ENCODE peak calls at places on chromosomes 7 and 10, in eight cellular contexts. Y is psoas muscle, I is esophagus squamous epithelium, N is left ventricle myocardium inferior, K is cardiac muscle cell, T is pancreas, A is kidney, U is WTC11. G is an unnamed sample.

GRCh38 chr10:77417359-77417758 is 220.2 kb downstream of the KCNMA1 start:
- DNase-seq in Y (no peak), I (no peak), N (no peak), K (no peak), T (no peak), A (no peak), U (no peak), G (no peak)

GRCh38 chr10:47295411-47295810 is 4.6 kb upstream of the GDF10 start:
- DNase-seq in Y (no peak), I (no peak), N (no peak), K (no peak), T (no peak), A (no peak), U (no peak), G (no peak)

GRCh38 chr10:110495731-110496552 is 1.8 kb upstream of the DUSP5 start:
- DNase-seq in Y (peak), I (no peak), N (peak), K (no peak), T (no peak), A (peak), U (peak), G (no peak)

GRCh38 chr10:490891-491571 is 198.4 kb downstream of the DIP2C start:
- DNase-seq in Y (peak), I (no peak), N (peak), K (peak), T (no peak), A (peak), U (no peak), G (no peak)

GRCh38 chr10:6279540-6280267 is 77.0 kb downstream of the PFKFB3 start:
- DNase-seq in Y (no peak), I (no peak), N (no peak), K (peak), T (peak), A (peak), U (peak), G (no peak)

GRCh38 chr10:127013251-127013656 is 108.0 kb downstream of the DOCK1 start:
- DNase-seq in Y (no peak), I (no peak), N (no peak), K (no peak), T (peak), A (no peak), U (no peak), G (no peak)

GRCh38 chr10:77104459-77104980 is 533.1 kb downstream of the KCNMA1 start:
- DNase-seq in Y (peak), I (no peak), N (peak), K (no peak), T (no peak), A (peak), U (no peak), G (no peak)

GRCh38 chr10:67697646-67698245 is 1.8 kb upstream of the CTNNA3 start:
- DNase-seq in Y (no peak), I (no peak), N (no peak), K (peak), T (no peak), A (no peak), U (no peak), G (no peak)

GRCh38 chr7:49255061-49255460 is 330.7 kb downstream of the CDC14C start:
- DNase-seq in Y (no peak), I (no peak), N (no peak), K (no peak), T (no peak), A (no peak), U (no peak), G (no peak)

GRCh38 chr10:69497235-69497561 is 45.9 kb downstream of the TSPAN15 start:
- DNase-seq in Y (no peak), I (no peak), N (no peak), K (no peak), T (no peak), A (no peak), U (no peak), G (no peak)

GRCh38 chr7:131604841-131605279 is 48.4 kb upstream of the PODXL start:
- DNase-seq in Y (no peak), I (no peak), N (no peak), K (no peak), T (no peak), A (no peak), U (no peak), G (no peak)

GRCh38 chr7:115368998-115369397 is 447.1 kb downstream of the MDFIC start:
- DNase-seq in Y (no peak), I (no peak), N (no peak), K (no peak), T (no peak), A (no peak), U (no peak), G (no peak)

GRCh38 chr7:103106336-103107070 is 31.6 kb downstream of the ARMC10 start:
- DNase-seq in Y (no peak), I (no peak), N (no peak), K (peak), T (no peak), A (peak), U (peak), G (no peak)

GRCh38 chr7:75687246-75688088 is 51.3 kb downstream of the HIP1 start:
- DNase-seq in Y (no peak), I (no peak), N (no peak), K (no peak), T (no peak), A (no peak), U (no peak), G (no peak)

DNA sequence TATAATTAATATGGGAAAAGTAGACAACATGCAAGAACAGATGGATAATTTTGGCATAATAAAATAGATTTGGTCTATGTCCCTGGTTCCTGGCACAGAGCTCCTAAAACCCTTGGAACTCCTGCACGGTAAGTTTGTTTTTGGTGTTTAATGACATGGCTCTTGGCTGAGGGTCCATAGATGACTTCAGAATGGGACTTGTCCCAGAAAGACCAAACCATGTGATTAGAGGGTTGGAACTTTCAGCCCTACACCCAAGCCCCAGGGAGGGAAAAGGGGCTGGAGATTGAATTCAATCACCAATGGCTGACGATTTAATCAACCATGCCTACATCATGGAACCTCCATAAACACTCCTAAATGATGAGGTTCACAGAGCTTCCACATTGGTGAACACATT is 12.6 kb upstream of the GSDME start:
- DNase-seq in Y (no peak), I (no peak), N (no peak), K (no peak), T (no peak), A (no peak), U (no peak), G (no peak)
- TF ChIP-seq CTCF in Y (no peak), I (no peak), N (no peak), K (no peak), T (no peak), A (no peak), U (no peak), G (no peak)

DNA sequence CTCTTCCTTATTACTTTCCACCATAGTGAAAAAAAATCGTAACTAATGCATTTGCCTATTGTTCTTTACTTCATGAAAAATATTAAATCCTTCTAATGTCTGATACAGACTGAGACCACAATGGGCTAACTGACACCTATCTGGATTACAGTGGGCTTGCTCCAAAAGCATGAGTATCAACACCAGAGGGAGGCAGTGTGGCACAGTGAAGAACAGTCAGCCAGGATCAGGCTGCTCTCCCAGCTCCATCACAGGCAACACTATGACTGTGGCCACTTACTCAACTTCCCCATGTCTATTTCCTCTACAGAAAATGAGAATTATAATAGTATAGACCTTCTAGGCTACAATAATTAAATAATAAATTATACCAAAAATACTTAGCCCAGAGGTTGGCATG is 97.2 kb downstream of the SLC25A13 start:
- DNase-seq in Y (no peak), I (no peak), N (no peak), K (no peak), T (no peak), A (no peak), U (peak), G (no peak)
- TF ChIP-seq CTCF in Y (peak), I (no peak), N (peak), K (peak), T (no peak), A (peak), U (no peak), G (peak)

GRCh38 chr10:111504376-111504775 is 427.5 kb downstream of the ADRA2A start:
- DNase-seq in Y (no peak), I (no peak), N (no peak), K (no peak), T (no peak), A (no peak), U (no peak), G (no peak)
- TF ChIP-seq CTCF in Y (no peak), I (no peak), N (no peak), K (no peak), T (no peak), A (no peak), U (no peak), G (no peak)

DNA sequence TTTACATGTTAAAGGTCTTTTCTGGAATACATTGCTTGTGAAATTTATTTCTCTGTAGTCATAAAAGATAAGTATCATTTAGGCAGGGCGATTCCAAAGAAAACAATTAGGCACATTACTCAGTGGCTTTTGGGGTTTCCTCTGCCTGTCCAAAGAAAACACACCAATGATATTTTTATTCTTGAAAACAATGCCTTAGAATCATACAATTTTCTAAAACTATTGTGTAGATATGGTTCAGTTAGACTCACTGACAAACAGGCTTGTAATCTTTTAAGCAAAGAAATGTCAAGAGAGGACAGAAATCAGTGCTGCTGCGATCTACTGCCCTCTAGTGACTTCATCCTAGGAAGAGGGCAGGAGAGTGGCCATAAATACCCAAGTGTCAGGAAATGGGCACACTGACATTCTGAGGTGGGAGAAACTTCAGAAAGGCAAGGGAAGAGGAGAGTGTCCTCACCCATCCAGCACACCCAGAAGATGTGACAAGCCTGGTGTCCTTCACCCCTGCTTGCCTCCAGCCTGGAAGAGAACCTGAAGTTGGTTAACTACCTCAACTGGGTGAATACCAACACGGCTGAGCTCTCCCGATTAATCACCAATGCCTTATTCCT is 120.5 kb downstream of the GALNT11 start:
- DNase-seq in Y (no peak), I (no peak), N (no peak), K (peak), T (no peak), A (no peak), U (no peak), G (no peak)
- TF ChIP-seq CTCF in Y (peak), I (peak), N (peak), K (peak), T (peak), A (peak), U (no peak), G (peak)

GRCh38 chr7:95479992-95480624 is 5.6 kb upstream of the ASB4 start:
- DNase-seq in Y (no peak), I (no peak), N (no peak), K (no peak), T (no peak), A (no peak), U (no peak), G (no peak)

GRCh38 chr7:95481768-95482167 is 4.0 kb upstream of the ASB4 start:
- DNase-seq in Y (no peak), I (no peak), N (no peak), K (no peak), T (no peak), A (no peak), U (no peak), G (no peak)

GRCh38 chr7:95476072-95476845 is 9.5 kb upstream of the ASB4 start:
- DNase-seq in Y (no peak), I (no peak), N (no peak), K (no peak), T (no peak), A (no peak), U (no peak), G (no peak)

GRCh38 chr7:95476904-95477594 is 8.7 kb upstream of the ASB4 start:
- DNase-seq in Y (peak), I (no peak), N (peak), K (peak), T (peak), A (no peak), U (peak), G (no peak)

DNA sequence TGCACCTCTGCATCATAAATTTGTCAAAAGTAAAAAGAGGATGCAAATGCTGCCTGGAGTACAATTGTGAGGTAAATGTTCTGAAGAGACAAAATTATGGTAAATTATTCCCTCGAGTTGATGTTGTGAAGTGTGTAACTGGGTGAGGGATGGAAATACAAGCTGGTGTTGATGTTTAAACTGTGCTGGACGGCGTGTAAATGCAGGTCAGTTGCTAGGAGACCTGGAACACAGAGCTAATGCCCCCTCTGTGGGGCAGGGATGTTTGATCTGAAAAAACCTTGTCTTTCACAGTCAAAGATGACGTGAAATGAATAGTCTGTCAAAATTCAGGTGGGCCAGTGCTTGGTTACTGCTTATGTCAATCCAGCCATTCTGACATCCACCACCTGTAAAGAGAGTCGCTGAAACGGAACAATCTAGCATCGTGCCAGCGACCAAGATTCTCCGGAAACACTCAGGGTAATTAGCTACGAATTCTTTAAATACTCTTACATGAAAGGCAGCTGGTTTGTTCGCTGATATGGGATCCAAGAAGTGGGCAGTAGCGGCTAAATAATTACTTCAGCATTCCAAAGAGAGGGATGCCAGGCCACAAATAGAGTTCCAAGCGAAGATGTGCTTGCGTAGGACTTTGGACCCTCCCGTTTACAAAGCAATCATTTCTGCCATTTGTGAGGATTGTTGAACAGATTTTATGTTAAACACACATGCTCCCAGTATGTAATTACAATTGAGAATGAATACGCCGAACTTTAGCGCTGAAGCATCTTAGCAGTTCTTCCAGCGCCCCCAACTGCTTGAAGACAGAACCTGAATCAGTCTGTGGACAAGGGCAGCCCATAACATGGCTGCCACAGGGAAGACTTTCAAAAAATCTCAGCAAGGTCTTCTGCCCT is 7.4 kb upstream of the ASB4 start:
- DNase-seq in Y (no peak), I (no peak), N (no peak), K (peak), T (peak), A (no peak), U (peak), G (no peak)
- TF ChIP-seq CTCF in Y (no peak), I (peak), N (peak), K (peak), T (no peak), A (peak), U (no peak), G (peak)

DNA sequence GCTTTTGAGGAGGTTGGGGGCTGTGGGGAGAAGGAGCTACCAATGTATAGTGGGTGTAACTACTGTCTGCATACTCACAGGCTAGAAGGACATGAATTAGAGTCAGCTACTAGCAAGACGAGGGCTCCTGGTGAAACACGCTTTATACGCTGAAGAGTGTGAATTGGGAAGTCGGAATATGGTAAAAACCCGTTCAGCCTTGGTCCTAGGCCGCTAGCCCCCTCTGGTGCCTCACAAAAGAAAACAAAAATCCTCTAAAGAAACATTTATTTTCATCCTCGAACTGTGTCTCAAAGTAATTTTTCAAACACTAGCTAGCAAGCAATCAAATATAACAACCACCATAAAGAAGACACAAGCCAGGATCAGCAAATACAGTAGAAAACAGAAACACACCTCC is 338.1 kb upstream of the SEMA3C start:
- DNase-seq in Y (no peak), I (no peak), N (no peak), K (peak), T (no peak), A (no peak), U (peak), G (no peak)
- TF ChIP-seq CTCF in Y (peak), I (no peak), N (peak), K (peak), T (no peak), A (no peak), U (no peak), G (peak)

GRCh38 chr10:119597405-119598186 is 832 bp upstream of the TIAL1 start:
- DNase-seq in Y (no peak), I (no peak), N (no peak), K (no peak), T (no peak), A (no peak), U (no peak), G (no peak)

GRCh38 chr10:119596537-119597404 is at the start of gene TIAL1:
- DNase-seq in Y (peak), I (peak), N (peak), K (peak), T (peak), A (peak), U (peak), G (peak)

GRCh38 chr10:119598397-119598796 is 1.6 kb upstream of the TIAL1 start:
- DNase-seq in Y (no peak), I (no peak), N (no peak), K (no peak), T (no peak), A (no peak), U (no peak), G (no peak)

GRCh38 chr10:119602241-119603095 is 5.7 kb upstream of the TIAL1 start:
- DNase-seq in Y (no peak), I (no peak), N (no peak), K (peak), T (no peak), A (no peak), U (peak), G (no peak)
- TF ChIP-seq CTCF in Y (peak), I (peak), N (peak), K (peak), T (peak), A (peak), U (peak), G (peak)

GRCh38 chr10:132446661-132447445 is 49.9 kb downstream of the PWWP2B start:
- DNase-seq in Y (no peak), I (no peak), N (no peak), K (peak), T (peak), A (peak), U (no peak), G (no peak)
- TF ChIP-seq CTCF in Y (peak), I (peak), N (peak), K (peak), T (peak), A (peak), U (no peak), G (peak)

DNA sequence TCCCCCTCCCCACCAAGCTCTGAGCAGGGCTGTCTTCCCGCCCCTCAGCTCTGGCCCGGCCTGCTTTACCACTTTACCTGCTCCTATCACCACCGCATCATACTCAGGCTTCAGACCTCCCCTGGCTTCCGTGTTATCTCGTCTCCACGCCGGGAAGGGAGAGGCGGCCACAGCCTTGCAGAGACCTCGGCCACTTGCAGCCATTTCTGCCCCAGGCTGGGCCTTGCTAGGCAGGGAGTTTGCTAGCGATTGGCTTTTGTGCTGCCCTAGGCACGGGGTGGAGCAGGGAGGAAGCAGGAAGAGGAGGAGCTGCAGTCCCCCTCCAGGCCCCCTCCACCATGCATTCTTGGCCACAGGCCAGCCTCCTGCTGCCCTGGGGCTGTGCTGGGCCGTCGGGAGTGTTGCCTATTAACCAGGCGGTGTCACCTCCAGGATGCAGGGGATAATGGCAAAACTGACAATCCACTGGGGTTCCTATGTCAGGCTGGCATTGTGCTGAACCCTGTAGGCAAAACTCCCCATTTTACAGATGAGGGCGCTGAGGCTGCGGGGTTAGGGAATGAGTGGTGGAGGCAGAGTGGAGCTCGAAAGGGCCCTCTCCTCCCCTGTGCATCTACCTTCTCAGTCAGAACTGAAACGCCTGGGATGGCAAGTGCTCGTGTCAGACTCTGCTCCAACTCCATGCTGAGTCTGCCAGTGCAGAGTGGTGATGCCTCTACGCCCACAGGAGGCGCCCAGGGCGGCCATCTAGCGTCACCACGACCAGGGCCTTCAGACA is at the start of gene PYROXD2:
- DNase-seq in Y (peak), I (no peak), N (peak), K (peak), T (peak), A (peak), U (peak), G (no peak)
- TF ChIP-seq CTCF in Y (no peak), I (no peak), N (no peak), K (no peak), T (no peak), A (no peak), U (no peak), G (peak)

GRCh38 chr7:70434376-70434775 is 697.6 kb upstream of the GALNT17 start:
- DNase-seq in Y (no peak), I (no peak), N (no peak), K (no peak), T (no peak), A (no peak), U (no peak), G (no peak)
- TF ChIP-seq CTCF in Y (no peak), I (no peak), N (no peak), K (no peak), T (no peak), A (no peak), U (no peak), G (peak)